ENCODE peak calls at places on chromosomes 7 and 10, in six cellular contexts. One of them, this sample, is unnamed.

GRCh38 chr7:152850420-152850819 is 90.9 kb downstream of the ACTR3B start:
- DNase-seq in upper lobe of right lung: no peak
- DNase-seq in anterior cingulate cortex: no peak
- DNase-seq in activated T-cell treated with anti-CD3 and anti-CD28 coated beads for 1 hour: no peak
- DNase-seq in NCI-H1694 treated with DMSO at 0.1 percent for 48 hours: no peak
- DNase-seq in foreskin melanocyte: peak; percentile 74
- DNase-seq in this sample: no peak

GRCh38 chr7:39882148-39882784 is 67.8 kb upstream of the CDK13 start:
- DNase-seq in upper lobe of right lung: no peak
- DNase-seq in anterior cingulate cortex: no peak
- DNase-seq in activated T-cell treated with anti-CD3 and anti-CD28 coated beads for 1 hour: no peak
- DNase-seq in NCI-H1694 treated with DMSO at 0.1 percent for 48 hours: no peak
- DNase-seq in foreskin melanocyte: no peak
- DNase-seq in this sample: no peak

GRCh38 chr7:127946847-127947246 is 84.4 kb downstream of the LRRC4 start:
- DNase-seq in upper lobe of right lung: no peak
- DNase-seq in anterior cingulate cortex: no peak
- DNase-seq in activated T-cell treated with anti-CD3 and anti-CD28 coated beads for 1 hour: no peak
- DNase-seq in NCI-H1694 treated with DMSO at 0.1 percent for 48 hours: no peak
- DNase-seq in foreskin melanocyte: no peak
- DNase-seq in this sample: no peak

GRCh38 chr7:94052398-94053180 is 48.4 kb upstream of the BET1 start:
- DNase-seq in upper lobe of right lung: no peak
- DNase-seq in anterior cingulate cortex: no peak
- DNase-seq in activated T-cell treated with anti-CD3 and anti-CD28 coated beads for 1 hour: no peak
- DNase-seq in NCI-H1694 treated with DMSO at 0.1 percent for 48 hours: no peak
- DNase-seq in foreskin melanocyte: no peak
- DNase-seq in this sample: no peak

GRCh38 chr7:409344-410281 is 110.0 kb downstream of the PDGFA start:
- DNase-seq in upper lobe of right lung: no peak
- DNase-seq in anterior cingulate cortex: no peak
- DNase-seq in activated T-cell treated with anti-CD3 and anti-CD28 coated beads for 1 hour: no peak
- DNase-seq in NCI-H1694 treated with DMSO at 0.1 percent for 48 hours: no peak
- DNase-seq in foreskin melanocyte: no peak
- DNase-seq in this sample: no peak

GRCh38 chr7:132406039-132406438 is 170.2 kb downstream of the PLXNA4 start:
- DNase-seq in upper lobe of right lung: no peak
- DNase-seq in anterior cingulate cortex: no peak
- DNase-seq in activated T-cell treated with anti-CD3 and anti-CD28 coated beads for 1 hour: no peak
- DNase-seq in NCI-H1694 treated with DMSO at 0.1 percent for 48 hours: no peak
- DNase-seq in foreskin melanocyte: no peak
- DNase-seq in this sample: no peak

GRCh38 chr7:17405786-17406185 is 107.3 kb downstream of the AHR start:
- DNase-seq in upper lobe of right lung: no peak
- DNase-seq in anterior cingulate cortex: no peak
- DNase-seq in activated T-cell treated with anti-CD3 and anti-CD28 coated beads for 1 hour: no peak
- DNase-seq in NCI-H1694 treated with DMSO at 0.1 percent for 48 hours: no peak
- DNase-seq in foreskin melanocyte: no peak
- DNase-seq in this sample: no peak

GRCh38 chr7:136294977-136295376 is 317.8 kb upstream of the MTPN start:
- DNase-seq in upper lobe of right lung: no peak
- DNase-seq in anterior cingulate cortex: no peak
- DNase-seq in activated T-cell treated with anti-CD3 and anti-CD28 coated beads for 1 hour: no peak
- DNase-seq in NCI-H1694 treated with DMSO at 0.1 percent for 48 hours: no peak
- DNase-seq in foreskin melanocyte: no peak
- DNase-seq in this sample: no peak

GRCh38 chr7:67625257-67625713 is 628.7 kb downstream of the TYW1 start:
- DNase-seq in upper lobe of right lung: peak; percentile 80
- DNase-seq in anterior cingulate cortex: peak; percentile 64
- DNase-seq in activated T-cell treated with anti-CD3 and anti-CD28 coated beads for 1 hour: no peak
- DNase-seq in NCI-H1694 treated with DMSO at 0.1 percent for 48 hours: peak; percentile 89
- DNase-seq in foreskin melanocyte: peak; percentile 61
- DNase-seq in this sample: peak; percentile 74

GRCh38 chr7:64574481-64575159 is 11.7 kb upstream of the ZNF680 start:
- DNase-seq in upper lobe of right lung: no peak
- DNase-seq in anterior cingulate cortex: peak; percentile 24
- DNase-seq in activated T-cell treated with anti-CD3 and anti-CD28 coated beads for 1 hour: no peak
- DNase-seq in NCI-H1694 treated with DMSO at 0.1 percent for 48 hours: no peak
- DNase-seq in foreskin melanocyte: no peak
- DNase-seq in this sample: peak; percentile 45

GRCh38 chr10:70552585-70552984 is 50.0 kb downstream of the PRF1 start:
- DNase-seq in upper lobe of right lung: no peak
- DNase-seq in anterior cingulate cortex: no peak
- DNase-seq in activated T-cell treated with anti-CD3 and anti-CD28 coated beads for 1 hour: no peak
- DNase-seq in NCI-H1694 treated with DMSO at 0.1 percent for 48 hours: no peak
- DNase-seq in foreskin melanocyte: no peak
- DNase-seq in this sample: no peak

GRCh38 chr7:128389085-128389814 is 20.5 kb downstream of the IMPDH1 start:
- DNase-seq in upper lobe of right lung: no peak
- DNase-seq in anterior cingulate cortex: no peak
- DNase-seq in activated T-cell treated with anti-CD3 and anti-CD28 coated beads for 1 hour: no peak
- DNase-seq in NCI-H1694 treated with DMSO at 0.1 percent for 48 hours: no peak
- DNase-seq in foreskin melanocyte: no peak
- DNase-seq in this sample: no peak

GRCh38 chr7:137373507-137373906 is 30.0 kb upstream of the PTN start:
- DNase-seq in upper lobe of right lung: no peak
- DNase-seq in anterior cingulate cortex: no peak
- DNase-seq in activated T-cell treated with anti-CD3 and anti-CD28 coated beads for 1 hour: no peak
- DNase-seq in NCI-H1694 treated with DMSO at 0.1 percent for 48 hours: no peak
- DNase-seq in foreskin melanocyte: no peak
- DNase-seq in this sample: no peak

GRCh38 chr10:17147884-17148494 is 18.4 kb upstream of the CUBN start:
- DNase-seq in upper lobe of right lung: no peak
- DNase-seq in anterior cingulate cortex: no peak
- DNase-seq in activated T-cell treated with anti-CD3 and anti-CD28 coated beads for 1 hour: no peak
- DNase-seq in NCI-H1694 treated with DMSO at 0.1 percent for 48 hours: no peak
- DNase-seq in foreskin melanocyte: peak; percentile 95
- DNase-seq in this sample: no peak

GRCh38 chr10:62093863-62094291 is 174.8 kb downstream of the RTKN2 start:
- DNase-seq in upper lobe of right lung: no peak
- DNase-seq in anterior cingulate cortex: no peak
- DNase-seq in activated T-cell treated with anti-CD3 and anti-CD28 coated beads for 1 hour: no peak
- DNase-seq in NCI-H1694 treated with DMSO at 0.1 percent for 48 hours: no peak
- DNase-seq in foreskin melanocyte: peak; percentile 58
- DNase-seq in this sample: no peak

GRCh38 chr10:95742529-95742884 is 13.5 kb upstream of the ENTPD1 start:
- DNase-seq in upper lobe of right lung: no peak
- DNase-seq in anterior cingulate cortex: no peak
- DNase-seq in activated T-cell treated with anti-CD3 and anti-CD28 coated beads for 1 hour: no peak
- DNase-seq in NCI-H1694 treated with DMSO at 0.1 percent for 48 hours: no peak
- DNase-seq in foreskin melanocyte: peak; percentile 46
- DNase-seq in this sample: no peak

GRCh38 chr7:96045181-96045580 is 272.8 kb downstream of the DYNC1I1 start:
- DNase-seq in upper lobe of right lung: no peak
- DNase-seq in anterior cingulate cortex: no peak
- DNase-seq in activated T-cell treated with anti-CD3 and anti-CD28 coated beads for 1 hour: no peak
- DNase-seq in NCI-H1694 treated with DMSO at 0.1 percent for 48 hours: no peak
- DNase-seq in foreskin melanocyte: no peak
- DNase-seq in this sample: no peak

GRCh38 chr7:16744518-16745250 is 8.9 kb upstream of the TSPAN13 start:
- DNase-seq in upper lobe of right lung: no peak
- DNase-seq in anterior cingulate cortex: no peak
- DNase-seq in activated T-cell treated with anti-CD3 and anti-CD28 coated beads for 1 hour: no peak
- DNase-seq in NCI-H1694 treated with DMSO at 0.1 percent for 48 hours: no peak
- DNase-seq in foreskin melanocyte: no peak
- DNase-seq in this sample: no peak

GRCh38 chr10:124050021-124051015 is 43.1 kb downstream of the CHST15 start:
- DNase-seq in upper lobe of right lung: no peak
- DNase-seq in anterior cingulate cortex: no peak
- DNase-seq in activated T-cell treated with anti-CD3 and anti-CD28 coated beads for 1 hour: no peak
- DNase-seq in NCI-H1694 treated with DMSO at 0.1 percent for 48 hours: no peak
- DNase-seq in foreskin melanocyte: no peak
- DNase-seq in this sample: no peak

GRCh38 chr10:121961456-121961855 is 13.6 kb downstream of the NSMCE4A start:
- DNase-seq in upper lobe of right lung: no peak
- DNase-seq in anterior cingulate cortex: no peak
- DNase-seq in activated T-cell treated with anti-CD3 and anti-CD28 coated beads for 1 hour: no peak
- DNase-seq in NCI-H1694 treated with DMSO at 0.1 percent for 48 hours: no peak
- DNase-seq in foreskin melanocyte: no peak
- DNase-seq in this sample: no peak

GRCh38 chr7:108486291-108486966 is 30.2 kb upstream of the NRCAM start:
- DNase-seq in upper lobe of right lung: no peak
- DNase-seq in anterior cingulate cortex: no peak
- DNase-seq in activated T-cell treated with anti-CD3 and anti-CD28 coated beads for 1 hour: no peak
- DNase-seq in NCI-H1694 treated with DMSO at 0.1 percent for 48 hours: no peak
- DNase-seq in foreskin melanocyte: no peak
- DNase-seq in this sample: no peak

GRCh38 chr10:61157182-61157581 is 213.2 kb upstream of the RHOBTB1 start:
- DNase-seq in upper lobe of right lung: no peak
- DNase-seq in anterior cingulate cortex: no peak
- DNase-seq in activated T-cell treated with anti-CD3 and anti-CD28 coated beads for 1 hour: no peak
- DNase-seq in NCI-H1694 treated with DMSO at 0.1 percent for 48 hours: no peak
- DNase-seq in foreskin melanocyte: no peak
- DNase-seq in this sample: no peak

GRCh38 chr7:138980575-138981285 is 459 bp downstream of the KIAA1549 start:
- DNase-seq in upper lobe of right lung: no peak
- DNase-seq in anterior cingulate cortex: no peak
- DNase-seq in activated T-cell treated with anti-CD3 and anti-CD28 coated beads for 1 hour: no peak
- DNase-seq in NCI-H1694 treated with DMSO at 0.1 percent for 48 hours: peak; percentile 4
- DNase-seq in foreskin melanocyte: peak; percentile 7
- DNase-seq in this sample: no peak

GRCh38 chr7:91731962-91732361 is 148.5 kb downstream of the MTERF1 start:
- DNase-seq in upper lobe of right lung: no peak
- DNase-seq in anterior cingulate cortex: no peak
- DNase-seq in activated T-cell treated with anti-CD3 and anti-CD28 coated beads for 1 hour: no peak
- DNase-seq in NCI-H1694 treated with DMSO at 0.1 percent for 48 hours: no peak
- DNase-seq in foreskin melanocyte: no peak
- DNase-seq in this sample: no peak

GRCh38 chr7:150363872-150364271 is 4.8 kb upstream of the REPIN1 start:
- DNase-seq in upper lobe of right lung: peak; percentile 28
- DNase-seq in anterior cingulate cortex: no peak
- DNase-seq in activated T-cell treated with anti-CD3 and anti-CD28 coated beads for 1 hour: no peak
- DNase-seq in NCI-H1694 treated with DMSO at 0.1 percent for 48 hours: no peak
- DNase-seq in foreskin melanocyte: no peak
- DNase-seq in this sample: no peak